ENCODE peak calls at places on chromosome X, in four cellular contexts. P, S, Z and D are unnamed samples.

GRCh38 chrX:19245711-19246269 is 97.9 kb upstream of the PDHA1 start:
- DNase-seq in S (no peak), Z (no peak), P (no peak), D (no peak)

GRCh38 chrX:45557390-45557789 is 356.7 kb upstream of the DIPK2B start:
- DNase-seq in Z (no peak), S (no peak), P (no peak), D (no peak)

GRCh38 chrX:1609311-1609710 is 5.5 kb upstream of the ASMT start:
- DNase-seq in P (no peak), S (no peak), Z (no peak), D (no peak)

GRCh38 chrX:20412871-20413486 is 146.3 kb upstream of the RPS6KA3 start:
- DNase-seq in P (no peak), Z (no peak), S (peak; percentile 34), D (no peak)

GRCh38 chrX:136168929-136169735 is 21.8 kb downstream of the FHL1 start:
- DNase-seq in Z (peak; percentile 69), S (peak; percentile 47), P (no peak), D (peak; percentile 84)

GRCh38 chrX:24672701-24673190 is 21.0 kb upstream of the POLA1 start:
- DNase-seq in P (no peak), S (no peak), Z (no peak), D (no peak)

GRCh38 chrX:109635151-109635550 is 10.2 kb upstream of the KCNE5 start:
- DNase-seq in Z (no peak), S (no peak), P (no peak), D (no peak)

GRCh38 chrX:26470946-26471345 is 255.0 kb downstream of the MAGEB5 start:
- DNase-seq in S (no peak), P (no peak), Z (no peak), D (no peak)

GRCh38 chrX:10636337-10636736 is 16.0 kb upstream of the MID1 start:
- DNase-seq in S (peak; percentile 28), Z (peak; percentile 51), P (no peak), D (no peak)

GRCh38 chrX:56130013-56130412 is 102.1 kb upstream of the KLF8 start:
- DNase-seq in P (no peak), Z (no peak), S (no peak), D (no peak)

GRCh38 chrX:112830540-112830939 is 10.1 kb downstream of the AMOT start:
- DNase-seq in Z (no peak), P (no peak), S (no peak), D (no peak)

GRCh38 chrX:78514852-78515251 is 144.3 kb downstream of the RTL3 start:
- DNase-seq in P (no peak), S (no peak), Z (no peak), D (no peak)

GRCh38 chrX:99308302-99308701 is 1101.8 kb downstream of the PCDH19 start:
- DNase-seq in Z (no peak), S (no peak), P (no peak), D (no peak)

GRCh38 chrX:31743004-31743403 is 671.2 kb upstream of the FTHL17 start:
- DNase-seq in S (no peak), Z (no peak), P (no peak), D (no peak)

GRCh38 chrX:23752740-23753435 is 9.8 kb upstream of the ACOT9 start:
- DNase-seq in P (no peak), Z (no peak), S (no peak), D (no peak)

GRCh38 chrX:112818114-112819012 is 22.3 kb downstream of the AMOT start:
- DNase-seq in S (no peak), P (no peak), Z (no peak), D (no peak)

GRCh38 chrX:152926923-152927322 is 29.1 kb downstream of the ZNF185 start:
- DNase-seq in Z (no peak), P (no peak), S (no peak), D (no peak)

GRCh38 chrX:19870710-19871490 is 16.5 kb downstream of the SH3KBP1 start:
- DNase-seq in P (no peak), S (no peak), Z (no peak), D (no peak)

GRCh38 chrX:49840679-49841078 is 11.6 kb downstream of the PAGE4 start:
- DNase-seq in S (peak; percentile 27), Z (peak; percentile 46), P (no peak), D (no peak)

GRCh38 chrX:102067966-102068723 is 57.3 kb upstream of the TCEAL2 start:
- DNase-seq in S (no peak), Z (peak; percentile 27), P (no peak), D (no peak)

GRCh38 chrX:151680805-151681204 is 14.5 kb upstream of the PRRG3 start:
- DNase-seq in Z (peak; percentile 34), P (peak; percentile 79), S (peak; percentile 57), D (no peak)

GRCh38 chrX:110281377-110281776 is 36.5 kb downstream of the AMMECR1 start:
- DNase-seq in P (no peak), S (no peak), Z (no peak), D (no peak)

GRCh38 chrX:98506907-98507306 is 1623.2 kb downstream of the RPA4 start:
- DNase-seq in Z (no peak), S (no peak), P (no peak), D (no peak)

GRCh38 chrX:77776648-77777047 is 9.4 kb downstream of the ATRX start:
- DNase-seq in S (no peak), P (no peak), Z (no peak), D (no peak)

GRCh38 chrX:55486736-55487135 is 2.9 kb downstream of the USP51 start:
- DNase-seq in P (no peak), Z (no peak), S (no peak), D (no peak)

GRCh38 chrX:54492340-54492739 is 3.7 kb downstream of the FGD1 start:
- DNase-seq in Z (peak; percentile 35), P (no peak), S (no peak), D (no peak)

GRCh38 chrX:108064613-108065012 is 19.7 kb downstream of the VSIG1 start:
- DNase-seq in P (no peak), Z (no peak), S (no peak), D (no peak)

GRCh38 chrX:42290608-42291007 is 367.3 kb upstream of the CASK start:
- DNase-seq in P (no peak), Z (no peak), S (no peak), D (no peak)

GRCh38 chrX:41553688-41554087 is 106.5 kb downstream of the NYX start:
- DNase-seq in P (no peak), S (no peak), Z (no peak), D (no peak)

GRCh38 chrX:66030505-66031317 is 9.2 kb downstream of the VSIG4 start:
- DNase-seq in Z (no peak), P (no peak), S (peak; percentile 25), D (no peak)

GRCh38 chrX:9775930-9776329 is 10.3 kb upstream of the GPR143 start:
- DNase-seq in Z (no peak), S (no peak), P (no peak), D (no peak)

GRCh38 chrX:131987252-131987651 is 35.9 kb upstream of the STK26 start:
- DNase-seq in S (no peak), P (no peak), Z (no peak), D (no peak)
- TF ChIP-seq EP300 in S (no peak), P (no peak), Z (no peak), D (no peak)

GRCh38 chrX:111719426-111720210 is 38.6 kb downstream of the ALG13 start:
- DNase-seq in S (no peak), Z (no peak), P (no peak), D (no peak)
- TF ChIP-seq CTCF in S (no peak), Z (no peak), P (no peak), D (no peak)

GRCh38 chrX:129013574-129013973 is 509.7 kb downstream of the SMARCA1 start:
- DNase-seq in Z (no peak), S (no peak), P (no peak), D (no peak)
- TF ChIP-seq EP300 in Z (no peak), S (no peak), P (no peak), D (no peak)

DNA sequence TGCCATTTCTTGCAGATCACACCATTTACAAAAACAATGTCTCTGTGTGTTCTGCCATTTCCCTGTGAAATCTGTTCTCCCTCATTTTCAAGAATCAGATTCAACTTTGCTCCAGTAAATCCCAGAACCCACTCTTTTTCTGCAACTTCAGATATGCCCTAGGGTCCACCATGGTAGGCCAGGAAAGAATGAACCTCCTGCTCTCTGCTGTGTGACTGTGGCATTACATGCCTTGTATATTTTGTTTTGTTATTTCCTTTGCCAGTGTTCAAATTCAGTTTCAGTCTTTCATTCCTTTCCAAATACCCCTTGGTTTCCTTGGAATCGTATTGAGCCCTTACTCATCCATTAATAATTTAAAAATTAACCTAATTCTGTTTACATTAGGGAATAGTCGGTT is 290.2 kb upstream of the VCX start:
- DNase-seq in P (no peak), S (no peak), Z (no peak), D (no peak)
- TF ChIP-seq CTCF in P (no peak), S (no peak), Z (no peak), D (no peak)

GRCh38 chrX:29662759-29663503 is 552.4 kb upstream of the MAGEB2 start:
- DNase-seq in P (no peak), Z (no peak), S (no peak), D (no peak)
- TF ChIP-seq EP300 in P (no peak), Z (no peak), S (no peak), D (no peak)

DNA sequence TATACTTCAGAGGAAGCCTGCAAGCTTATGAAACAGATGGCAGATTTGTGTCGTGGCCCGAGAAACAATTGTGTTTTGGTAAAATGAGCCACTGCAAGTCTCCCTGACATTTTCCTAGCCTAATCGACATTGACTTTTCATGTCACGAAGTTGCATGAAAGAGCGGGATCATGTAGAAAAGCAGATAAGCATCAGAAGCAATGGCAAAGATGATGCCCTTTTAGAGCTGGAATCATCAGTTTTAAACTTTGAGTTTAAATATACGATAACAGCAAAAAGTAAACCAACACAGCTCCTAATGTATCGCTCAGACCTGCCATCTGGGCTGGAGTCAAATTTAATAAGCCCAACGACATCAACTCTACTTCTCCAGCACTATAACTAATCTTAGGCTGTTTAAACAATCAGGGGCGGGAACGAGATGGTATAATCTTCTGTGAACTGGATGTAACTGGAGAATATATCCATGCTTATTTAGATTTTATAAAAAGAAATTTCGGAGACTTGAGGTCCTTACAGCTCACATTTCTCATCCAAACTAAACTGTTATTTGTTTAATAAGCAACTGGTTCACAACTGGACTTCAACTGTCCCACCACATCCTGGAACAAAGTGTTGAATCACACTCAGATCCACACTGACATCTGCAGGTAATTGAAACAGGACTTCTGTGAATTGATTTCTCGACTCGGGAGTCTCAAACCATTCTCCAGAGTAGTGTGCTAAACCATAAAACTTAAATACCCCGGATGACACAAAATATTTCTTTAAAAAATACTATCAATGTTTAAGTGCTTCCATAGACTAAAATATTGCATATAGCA is 95.1 kb upstream of the PLAC1 start:
- DNase-seq in P (no peak), S (no peak), Z (no peak), D (no peak)
- TF ChIP-seq CTCF in P (peak; percentile 27), S (no peak), Z (no peak), D (no peak)

GRCh38 chrX:69741706-69742105 is 125.8 kb downstream of the EDA start:
- DNase-seq in S (no peak), Z (no peak), P (no peak), D (no peak)
- TF ChIP-seq EP300 in S (no peak), Z (no peak), P (no peak), D (no peak)

DNA sequence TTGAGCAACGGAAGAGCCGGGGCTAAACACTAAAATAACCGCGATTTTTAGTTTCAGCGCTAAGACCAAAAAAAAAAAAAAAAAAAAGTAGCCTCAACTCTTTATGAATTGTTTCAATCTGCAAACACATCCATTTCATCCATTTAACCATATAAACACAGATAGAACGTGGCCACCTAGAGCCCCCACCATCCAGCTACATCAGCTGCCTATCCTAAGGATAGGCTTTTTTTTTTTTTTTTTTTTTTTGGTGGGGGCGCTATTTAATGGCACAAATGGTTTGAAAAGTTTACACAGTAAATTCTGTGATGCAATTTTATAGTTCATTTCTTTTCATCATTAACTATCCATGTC is 492 bp upstream of the HDAC8 start:
- DNase-seq in S (no peak), P (no peak), Z (no peak), D (no peak)
- TF ChIP-seq CTCF in S (no peak), P (no peak), Z (no peak), D (no peak)

GRCh38 chrX:13669246-13669689 is 16.3 kb downstream of the TCEANC start:
- DNase-seq in Z (peak; percentile 71), P (no peak), S (peak; percentile 82), D (no peak)
- TF ChIP-seq EP300 in Z (no peak), P (no peak), S (peak; percentile 12), D (no peak)